ENCODE peak calls at places on chromosomes 1 and 21, in ten cellular contexts. C, F, H, Y, L, Z, I, D, W and X are unnamed samples.

GRCh38 chr21:37463083-37463780 is 96.7 kb downstream of the DYRK1A start:
- DNase-seq in C (no peak), F (no peak), H (peak), Y (no peak), L (peak), Z (peak), I (no peak), D (peak), W (no peak), X (no peak)

GRCh38 chr1:75423136-75423535 is 187.8 kb downstream of the SLC44A5 start:
- DNase-seq in C (no peak), F (no peak), H (no peak), Y (no peak), L (no peak), Z (no peak), I (no peak), D (no peak), W (no peak), X (no peak)

GRCh38 chr1:60697204-60697994 is 385.0 kb upstream of the NFIA start:
- DNase-seq in C (peak), F (no peak), H (no peak), Y (no peak), L (no peak), Z (peak), I (no peak), D (peak), W (no peak), X (no peak)

GRCh38 chr1:150970818-150971582 is 3.6 kb downstream of the CERS2 start:
- DNase-seq in C (no peak), F (peak), H (peak), Y (no peak), L (no peak), Z (peak), I (peak), D (peak), W (no peak), X (peak)

GRCh38 chr1:170805957-170806662 is 129.2 kb upstream of the MROH9 start:
- DNase-seq in C (no peak), F (no peak), H (peak), Y (no peak), L (no peak), Z (no peak), I (no peak), D (peak), W (no peak), X (no peak)

GRCh38 chr1:228839656-228840055 is 104.4 kb downstream of the RHOU start:
- DNase-seq in C (no peak), F (no peak), H (no peak), Y (no peak), L (no peak), Z (no peak), I (no peak), D (no peak), W (no peak), X (no peak)

GRCh38 chr1:181497870-181498269 is 14.6 kb downstream of the CACNA1E start:
- DNase-seq in C (no peak), F (no peak), H (no peak), Y (no peak), L (no peak), Z (no peak), I (no peak), D (no peak), W (no peak), X (no peak)

GRCh38 chr1:103256490-103256889 is 148.2 kb upstream of the COL11A1 start:
- DNase-seq in C (no peak), F (no peak), H (peak), Y (no peak), L (no peak), Z (peak), I (no peak), D (peak), W (no peak), X (no peak)

GRCh38 chr1:232704694-232705680 is 75.1 kb upstream of the SIPA1L2 start:
- DNase-seq in C (peak), F (peak), H (peak), Y (no peak), L (no peak), Z (peak), I (peak), D (peak), W (no peak), X (no peak)

GRCh38 chr21:27425574-27425973 is 458.7 kb upstream of the ADAMTS5 start:
- DNase-seq in C (no peak), F (peak), H (peak), Y (no peak), L (no peak), Z (peak), I (no peak), D (peak), W (no peak), X (no peak)

GRCh38 chr1:109226078-109226445 is 12.3 kb downstream of the SARS1 start:
- DNase-seq in C (no peak), F (no peak), H (no peak), Y (no peak), L (no peak), Z (no peak), I (no peak), D (no peak), W (no peak), X (no peak)

GRCh38 chr1:232984577-232985425 is 34.4 kb downstream of the NTPCR start:
- DNase-seq in C (no peak), F (no peak), H (no peak), Y (no peak), L (no peak), Z (no peak), I (no peak), D (no peak), W (no peak), X (no peak)

GRCh38 chr21:27645285-27645684 is 678.4 kb upstream of the ADAMTS5 start:
- DNase-seq in C (no peak), F (peak), H (peak), Y (no peak), L (no peak), Z (peak), I (no peak), D (peak), W (no peak), X (no peak)

GRCh38 chr1:175363046-175363445 is 170.5 kb upstream of the KIAA0040 start:
- DNase-seq in C (no peak), F (no peak), H (no peak), Y (no peak), L (no peak), Z (no peak), I (no peak), D (no peak), W (no peak), X (no peak)

GRCh38 chr1:65979145-65979544 is 186.4 kb downstream of the PDE4B start:
- DNase-seq in C (no peak), F (no peak), H (peak), Y (no peak), L (no peak), Z (peak), I (no peak), D (peak), W (no peak), X (no peak)

GRCh38 chr21:28791595-28792282 is 200.9 kb downstream of the LTN1 start:
- DNase-seq in C (no peak), F (no peak), H (no peak), Y (no peak), L (peak), Z (no peak), I (no peak), D (no peak), W (no peak), X (no peak)

GRCh38 chr1:4062992-4063391 is 162.9 kb upstream of the C1orf174 start:
- DNase-seq in C (no peak), F (no peak), H (no peak), Y (peak), L (no peak), Z (no peak), I (no peak), D (no peak), W (no peak), X (no peak)

GRCh38 chr1:24724345-24725208 is 20.7 kb upstream of the CLIC4 start:
- DNase-seq in C (peak), F (no peak), H (peak), Y (no peak), L (no peak), Z (peak), I (no peak), D (peak), W (no peak), X (no peak)

GRCh38 chr1:56200446-56200845 is 378.9 kb downstream of the PLPP3 start:
- DNase-seq in C (peak), F (no peak), H (peak), Y (no peak), L (no peak), Z (peak), I (no peak), D (no peak), W (no peak), X (peak)

GRCh38 chr21:20739421-20739820 is 258.8 kb upstream of the NCAM2 start:
- DNase-seq in C (no peak), F (no peak), H (no peak), Y (no peak), L (peak), Z (no peak), I (no peak), D (no peak), W (no peak), X (no peak)

GRCh38 chr21:35239811-35240219 is 190.7 kb upstream of the RUNX1 start:
- DNase-seq in C (peak), F (no peak), H (no peak), Y (no peak), L (no peak), Z (no peak), I (no peak), D (no peak), W (no peak), X (no peak)

GRCh38 chr1:22888320-22889075 is 84.2 kb downstream of the LACTBL1 start:
- DNase-seq in C (no peak), F (no peak), H (peak), Y (no peak), L (no peak), Z (peak), I (no peak), D (peak), W (no peak), X (no peak)

GRCh38 chr1:5906966-5907365 is 85.3 kb downstream of the NPHP4 start:
- DNase-seq in C (no peak), F (no peak), H (no peak), Y (no peak), L (no peak), Z (no peak), I (no peak), D (no peak), W (no peak), X (no peak)

GRCh38 chr1:2354511-2355407 is 36.6 kb downstream of the MORN1 start:
- DNase-seq in C (no peak), F (no peak), H (no peak), Y (no peak), L (no peak), Z (no peak), I (no peak), D (no peak), W (no peak), X (no peak)

GRCh38 chr1:160322831-160323230 is 20.2 kb downstream of the COPA start:
- DNase-seq in C (no peak), F (no peak), H (no peak), Y (no peak), L (no peak), Z (no peak), I (no peak), D (no peak), W (no peak), X (no peak)

GRCh38 chr1:67536957-67537646 is 106.9 kb upstream of the SERBP1 start:
- DNase-seq in C (no peak), F (no peak), H (no peak), Y (no peak), L (no peak), Z (no peak), I (no peak), D (no peak), W (no peak), X (peak)

GRCh38 chr1:175885247-175885646 is 141.9 kb upstream of the TNR start:
- DNase-seq in C (no peak), F (no peak), H (peak), Y (no peak), L (no peak), Z (peak), I (no peak), D (no peak), W (no peak), X (no peak)

GRCh38 chr21:45748593-45748992 is 105.1 kb downstream of the PCBP3 start:
- DNase-seq in C (no peak), F (no peak), H (no peak), Y (no peak), L (no peak), Z (no peak), I (no peak), D (no peak), W (no peak), X (no peak)

GRCh38 chr1:177355575-177355974 is 184.8 kb downstream of the BRINP2 start:
- DNase-seq in C (no peak), F (no peak), H (peak), Y (no peak), L (no peak), Z (peak), I (no peak), D (peak), W (no peak), X (no peak)

GRCh38 chr1:149849947-149850360 is 49.4 kb upstream of the BOLA1 start:
- DNase-seq in C (no peak), F (no peak), H (peak), Y (no peak), L (no peak), Z (peak), I (peak), D (peak), W (no peak), X (no peak)

GRCh38 chr21:41761211-41762181 is 5.4 kb downstream of the RIPK4 start:
- DNase-seq in C (peak), F (no peak), H (peak), Y (no peak), L (no peak), Z (peak), I (no peak), D (no peak), W (no peak), X (no peak)

GRCh38 chr1:94541175-94542087 is at the start of gene F3:
- DNase-seq in C (peak), F (peak), H (peak), Y (peak), L (no peak), Z (peak), I (peak), D (peak), W (peak), X (peak)

GRCh38 chr1:228955691-228956090 is 220.4 kb downstream of the RHOU start:
- DNase-seq in C (no peak), F (no peak), H (peak), Y (no peak), L (no peak), Z (no peak), I (no peak), D (peak), W (no peak), X (no peak)

GRCh38 chr1:79090985-79091384 is 84.5 kb upstream of the ADGRL4 start:
- DNase-seq in C (no peak), F (no peak), H (no peak), Y (no peak), L (no peak), Z (no peak), I (no peak), D (no peak), W (no peak), X (no peak)

GRCh38 chr1:189524501-189524900 is 953.2 kb downstream of the BRINP3 start:
- DNase-seq in C (no peak), F (no peak), H (no peak), Y (no peak), L (no peak), Z (no peak), I (no peak), D (peak), W (no peak), X (no peak)